ENCODE peak calls at places on chromosomes 16 and 17, in five cellular contexts. J, B, E, P and T are unnamed samples.

GRCh38 chr17:42403150-42403549 is 14.9 kb upstream of the STAT3 start:
- DNase-seq in P (no peak), J (no peak), B (peak; percentile 68), E (peak; percentile 51), T (no peak)

GRCh38 chr16:12293017-12293618 is 316.6 kb downstream of the SNX29 start:
- DNase-seq in J (no peak), B (no peak), P (no peak), E (peak; percentile 31), T (no peak)

GRCh38 chr16:4675864-4676786 is 17.2 kb upstream of the NUDT16L1 start:
- DNase-seq in B (no peak), E (peak; percentile 68), J (no peak), P (peak; percentile 35), T (no peak)

GRCh38 chr16:79132745-79133144 is 467.8 kb downstream of the MAF start:
- DNase-seq in P (no peak), J (no peak), B (no peak), E (no peak), T (peak; percentile 6)

GRCh38 chr17:69246726-69247375 is 18.2 kb upstream of the ABCA10 start:
- DNase-seq in P (peak; percentile 62), B (peak; percentile 60), E (no peak), J (no peak), T (peak; percentile 76)

GRCh38 chr17:65537845-65538678 is 23.4 kb downstream of the AXIN2 start:
- DNase-seq in B (no peak), E (peak; percentile 46), J (no peak), P (no peak), T (no peak)

GRCh38 chr16:56478228-56479049 is 27.1 kb downstream of the OGFOD1 start:
- DNase-seq in B (no peak), E (no peak), J (no peak), P (no peak), T (peak; percentile 54)

GRCh38 chr16:83830769-83831450 is 23.1 kb downstream of the HSBP1 start:
- DNase-seq in J (no peak), E (no peak), B (no peak), P (no peak), T (no peak)

GRCh38 chr17:30922235-30922993 is 669 bp downstream of the ADAP2 start:
- DNase-seq in P (no peak), B (peak; percentile 32), J (no peak), E (peak; percentile 85), T (no peak)

GRCh38 chr17:57869599-57870282 is 19.9 kb upstream of the MRPS23 start:
- DNase-seq in E (peak; percentile 98), P (no peak), J (no peak), B (no peak), T (peak; percentile 94)

GRCh38 chr16:11312718-11313492 is 31.8 kb upstream of the PRM1 start:
- DNase-seq in P (peak; percentile 72), E (peak; percentile 55), B (no peak), J (peak; percentile 84), T (peak; percentile 84)

GRCh38 chr17:64780096-64781012 is 118.2 kb upstream of the SMURF2 start:
- DNase-seq in P (no peak), B (peak; percentile 89), J (peak; percentile 83), E (peak; percentile 91), T (no peak)

GRCh38 chr17:7548585-7549400 is at the start of gene TNFSF12:
- DNase-seq in P (no peak), E (peak; percentile 92), J (peak; percentile 48), B (peak; percentile 61), T (peak; percentile 38)

GRCh38 chr16:84884311-84885023 is 64.7 kb downstream of the CRISPLD2 start:
- DNase-seq in P (peak; percentile 45), B (peak; percentile 33), E (peak; percentile 36), J (peak; percentile 85), T (no peak)

GRCh38 chr17:50772251-50772650 is 4.9 kb upstream of the ANKRD40CL start:
- DNase-seq in B (no peak), P (no peak), E (no peak), J (no peak), T (no peak)

GRCh38 chr17:29433551-29433950 is 43.4 kb downstream of the TAOK1 start:
- DNase-seq in B (no peak), P (no peak), J (no peak), E (no peak), T (no peak)

GRCh38 chr16:1763521-1764511 is 7.5 kb downstream of the NME3 start:
- DNase-seq in E (peak; percentile 97), B (peak; percentile 82), J (no peak), P (no peak), T (peak; percentile 25)

GRCh38 chr16:80806957-80807356 is 2.6 kb upstream of the CDYL2 start:
- DNase-seq in J (no peak), P (peak; percentile 11), B (no peak), E (peak; percentile 96), T (peak; percentile 81)

GRCh38 chr17:17455173-17455572 is 21.6 kb upstream of the MED9 start:
- DNase-seq in E (no peak), B (no peak), J (no peak), P (no peak), T (no peak)

GRCh38 chr16:1037023-1037933 is 35.3 kb upstream of the SSTR5 start:
- DNase-seq in P (no peak), J (peak; percentile 63), B (no peak), E (peak; percentile 96), T (no peak)

GRCh38 chr16:12874135-12874534 is 27.3 kb upstream of the SHISA9 start:
- DNase-seq in E (peak; percentile 94), P (no peak), B (no peak), J (peak; percentile 41), T (no peak)

GRCh38 chr16:57165923-57166322 is 19.9 kb downstream of the PSME3IP1 start:
- DNase-seq in E (no peak), P (no peak), J (no peak), B (no peak), T (peak; percentile 44)

GRCh38 chr17:7922499-7923289 is 6.6 kb upstream of the RNF227 start:
- DNase-seq in P (no peak), J (no peak), E (peak; percentile 96), B (peak; percentile 90), T (peak; percentile 85)

GRCh38 chr16:87853411-87854052 is 15.8 kb downstream of the SLC7A5 start:
- DNase-seq in J (peak; percentile 95), B (peak; percentile 88), P (peak; percentile 89), E (peak; percentile 98), T (peak; percentile 88)

GRCh38 chr16:87849419-87850008 is 19.8 kb downstream of the SLC7A5 start:
- DNase-seq in P (no peak), E (peak; percentile 88), J (no peak), B (no peak), T (no peak)

GRCh38 chr16:87851141-87851587 is 18.1 kb downstream of the SLC7A5 start:
- DNase-seq in J (no peak), B (no peak), P (no peak), E (peak; percentile 75), T (peak; percentile 22)

GRCh38 chr16:87850009-87851006 is 19.0 kb downstream of the SLC7A5 start:
- DNase-seq in B (peak; percentile 80), P (peak; percentile 91), E (peak; percentile 99), J (peak; percentile 65), T (peak; percentile 22)

GRCh38 chr16:87851601-87852000 is 17.7 kb downstream of the SLC7A5 start:
- DNase-seq in J (no peak), P (no peak), E (peak; percentile 79), B (peak; percentile 35), T (no peak)
- H3K4me1 ChIP-seq in J (peaks cover 46% of the 10 kb centered on the region), P (peaks cover 99% of the 10 kb centered on the region), E (peaks cover 40% of the 10 kb centered on the region), B (peaks cover 29% of the 10 kb centered on the region), T (peaks cover 16% of the 10 kb centered on the region)

DNA sequence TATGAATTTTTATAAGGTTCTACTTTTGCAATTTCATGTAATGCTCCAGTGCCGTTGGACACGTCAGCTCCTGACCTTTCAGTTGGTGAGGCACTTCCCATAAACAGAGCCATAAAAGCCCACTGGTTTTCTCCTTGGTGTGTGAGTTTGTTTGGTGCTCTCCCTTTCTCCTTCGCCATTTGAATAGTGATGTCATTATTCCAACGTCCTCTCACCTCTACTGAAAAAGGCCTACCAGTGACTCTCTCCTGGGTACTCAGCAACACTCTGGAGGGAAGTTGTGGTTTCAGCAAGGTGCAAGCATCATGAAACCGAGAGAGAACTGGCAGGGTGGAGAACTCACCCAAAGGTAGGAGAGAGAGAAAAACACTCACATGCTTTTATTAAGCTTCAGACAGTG is 29.6 kb upstream of the HNF1B start:
- DNase-seq in B (no peak), J (no peak), P (no peak), E (no peak), T (no peak)
- H3K4me2 ChIP-seq in B (no peak overlapping the region), J (no peak overlapping the region), P (no peak overlapping the region), E (no peak overlapping the region), T (no peak overlapping the region)

GRCh38 chr16:54353097-54353496 is 66.5 kb upstream of the IRX3 start:
- DNase-seq in B (no peak), P (no peak), J (no peak), E (no peak), T (no peak)
- H3K9me3 ChIP-seq in B (peaks cover 6% of the 10 kb centered on the region), P (no peaks in the 10 kb centered on the region), J (no peaks in the 10 kb centered on the region), E (peaks cover 8% of the 10 kb centered on the region), T (no peaks in the 10 kb centered on the region)

DNA sequence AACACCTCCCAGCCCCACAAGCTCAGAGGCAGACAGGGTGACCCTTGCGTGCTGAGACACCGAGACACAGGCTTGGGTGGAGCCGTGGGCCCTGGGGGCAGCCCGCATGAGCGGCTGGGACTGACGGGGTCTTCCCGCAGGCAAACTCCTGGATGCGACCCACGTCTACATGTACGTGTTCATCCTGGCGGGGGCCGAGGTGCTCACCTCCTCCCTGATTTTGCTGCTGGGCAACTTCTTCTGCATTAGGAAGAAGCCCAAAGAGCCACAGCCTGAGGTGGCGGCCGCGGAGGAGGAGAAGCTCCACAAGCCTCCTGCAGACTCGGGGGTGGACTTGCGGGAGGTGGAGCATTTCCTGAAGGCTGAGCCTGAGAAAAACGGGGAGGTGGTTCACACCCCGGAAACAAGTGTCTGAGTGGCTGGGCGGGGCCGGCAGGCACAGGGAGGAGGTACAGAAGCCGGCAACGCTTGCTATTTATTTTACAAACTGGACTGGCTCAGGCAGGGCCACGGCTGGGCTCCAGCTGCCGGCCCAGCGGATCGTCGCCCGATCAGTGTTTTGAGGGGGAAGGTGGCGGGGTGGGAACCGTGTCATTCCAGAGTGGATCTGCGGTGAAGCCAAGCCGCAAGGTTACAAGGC is 9.8 kb downstream of the SLC16A3 start:
- DNase-seq in P (no peak), J (peak; percentile 79), B (no peak), E (peak; percentile 98), T (peak; percentile 87)
- H3K4me1 ChIP-seq in P (peaks cover 99% of the 10 kb centered on the region), J (peaks cover 28% of the 10 kb centered on the region), B (peaks cover 16% of the 10 kb centered on the region), E (peaks cover 38% of the 10 kb centered on the region), T (peaks cover 55% of the 10 kb centered on the region)